ENCODE peak calls at places on chromosomes 5 and 9, in eight cellular contexts. One of them, this sample, is unnamed.

GRCh38 chr9:109652971-109653370 is 127.0 kb upstream of the PALM2AKAP2 start:
- DNase-seq in mucosa of descending colon: no peak
- DNase-seq in A549: peak; percentile 30
- DNase-seq in heart right ventricle: peak; percentile 17
- DNase-seq in K562: no peak
- DNase-seq in GM23338: peak; percentile 53
- DNase-seq in hepatocyte: peak; percentile 56
- DNase-seq in left ventricle myocardium inferior: no peak
- DNase-seq in this sample: no peak

GRCh38 chr9:14179449-14179848 is 134.5 kb downstream of the NFIB start:
- DNase-seq in GM23338: no peak
- DNase-seq in K562: no peak
- DNase-seq in left ventricle myocardium inferior: no peak
- DNase-seq in mucosa of descending colon: no peak
- DNase-seq in hepatocyte: no peak
- DNase-seq in heart right ventricle: no peak
- DNase-seq in A549: no peak
- DNase-seq in this sample: no peak

GRCh38 chr5:14489643-14490042 is 91.9 kb upstream of the OTULINL start:
- DNase-seq in heart right ventricle: no peak
- DNase-seq in GM23338: no peak
- DNase-seq in hepatocyte: no peak
- DNase-seq in mucosa of descending colon: no peak
- DNase-seq in left ventricle myocardium inferior: no peak
- DNase-seq in K562: no peak
- DNase-seq in A549: no peak
- DNase-seq in this sample: no peak

GRCh38 chr5:77168187-77168883 is 42.1 kb upstream of the PDE8B start:
- DNase-seq in GM23338: no peak
- DNase-seq in hepatocyte: peak; percentile 12
- DNase-seq in K562: no peak
- DNase-seq in heart right ventricle: peak; percentile 64
- DNase-seq in A549: peak; percentile 50
- DNase-seq in left ventricle myocardium inferior: peak; percentile 72
- DNase-seq in mucosa of descending colon: peak; percentile 51
- DNase-seq in this sample: peak; percentile 74

GRCh38 chr9:129776566-129776937 is 23.7 kb upstream of the PTGES start:
- DNase-seq in hepatocyte: no peak
- DNase-seq in mucosa of descending colon: no peak
- DNase-seq in heart right ventricle: no peak
- DNase-seq in K562: no peak
- DNase-seq in left ventricle myocardium inferior: peak; percentile 26
- DNase-seq in A549: no peak
- DNase-seq in GM23338: no peak
- DNase-seq in this sample: no peak

GRCh38 chr5:125492977-125493376 is 746.5 kb upstream of the ZNF608 start:
- DNase-seq in A549: no peak
- DNase-seq in mucosa of descending colon: no peak
- DNase-seq in left ventricle myocardium inferior: no peak
- DNase-seq in GM23338: no peak
- DNase-seq in K562: no peak
- DNase-seq in hepatocyte: no peak
- DNase-seq in heart right ventricle: no peak
- DNase-seq in this sample: no peak

GRCh38 chr5:124154714-124155113 is 591.7 kb downstream of the ZNF608 start:
- DNase-seq in heart right ventricle: no peak
- DNase-seq in mucosa of descending colon: no peak
- DNase-seq in hepatocyte: no peak
- DNase-seq in GM23338: peak; percentile 7
- DNase-seq in A549: no peak
- DNase-seq in K562: no peak
- DNase-seq in left ventricle myocardium inferior: no peak
- DNase-seq in this sample: no peak

GRCh38 chr5:37668524-37669047 is 171.3 kb downstream of the GDNF start:
- DNase-seq in K562: peak; percentile 78
- DNase-seq in A549: peak; percentile 64
- DNase-seq in mucosa of descending colon: no peak
- DNase-seq in hepatocyte: peak; percentile 88
- DNase-seq in left ventricle myocardium inferior: no peak
- DNase-seq in heart right ventricle: peak; percentile 54
- DNase-seq in GM23338: peak; percentile 13
- DNase-seq in this sample: peak; percentile 75

GRCh38 chr9:98740226-98740881 is 31.6 kb upstream of the GABBR2 start:
- DNase-seq in heart right ventricle: no peak
- DNase-seq in GM23338: no peak
- DNase-seq in hepatocyte: no peak
- DNase-seq in K562: no peak
- DNase-seq in left ventricle myocardium inferior: no peak
- DNase-seq in mucosa of descending colon: no peak
- DNase-seq in A549: no peak
- DNase-seq in this sample: no peak

GRCh38 chr5:58105836-58106235 is 354.1 kb downstream of the PLK2 start:
- DNase-seq in A549: no peak
- DNase-seq in hepatocyte: no peak
- DNase-seq in mucosa of descending colon: no peak
- DNase-seq in K562: no peak
- DNase-seq in left ventricle myocardium inferior: no peak
- DNase-seq in heart right ventricle: no peak
- DNase-seq in GM23338: no peak
- DNase-seq in this sample: no peak

GRCh38 chr5:10541247-10541646 is 22.6 kb upstream of the ANKRD33B start:
- DNase-seq in left ventricle myocardium inferior: no peak
- DNase-seq in GM23338: no peak
- DNase-seq in A549: no peak
- DNase-seq in mucosa of descending colon: no peak
- DNase-seq in heart right ventricle: no peak
- DNase-seq in hepatocyte: no peak
- DNase-seq in K562: no peak
- DNase-seq in this sample: no peak

GRCh38 chr5:132483101-132483500 is 7.5 kb downstream of the IRF1 start:
- DNase-seq in GM23338: no peak
- DNase-seq in K562: no peak
- DNase-seq in heart right ventricle: no peak
- DNase-seq in A549: no peak
- DNase-seq in mucosa of descending colon: no peak
- DNase-seq in hepatocyte: no peak
- DNase-seq in left ventricle myocardium inferior: no peak
- DNase-seq in this sample: no peak

GRCh38 chr5:37112383-37112991 is 136.7 kb downstream of the CPLANE1 start:
- DNase-seq in hepatocyte: no peak
- DNase-seq in GM23338: no peak
- DNase-seq in left ventricle myocardium inferior: no peak
- DNase-seq in K562: no peak
- DNase-seq in A549: no peak
- DNase-seq in mucosa of descending colon: no peak
- DNase-seq in heart right ventricle: no peak
- DNase-seq in this sample: no peak

GRCh38 chr5:138339464-138339863 is 1.4 kb downstream of the FAM53C start:
- DNase-seq in hepatocyte: no peak
- DNase-seq in mucosa of descending colon: no peak
- DNase-seq in left ventricle myocardium inferior: no peak
- DNase-seq in GM23338: no peak
- DNase-seq in heart right ventricle: no peak
- DNase-seq in A549: no peak
- DNase-seq in K562: no peak
- DNase-seq in this sample: no peak

GRCh38 chr9:102225806-102226441 is 487.5 kb upstream of the GRIN3A start:
- DNase-seq in mucosa of descending colon: no peak
- DNase-seq in A549: no peak
- DNase-seq in hepatocyte: no peak
- DNase-seq in K562: no peak
- DNase-seq in left ventricle myocardium inferior: no peak
- DNase-seq in heart right ventricle: no peak
- DNase-seq in GM23338: no peak
- DNase-seq in this sample: no peak

GRCh38 chr5:102760815-102761214 is 5.7 kb downstream of the PAM start:
- DNase-seq in left ventricle myocardium inferior: no peak
- DNase-seq in mucosa of descending colon: no peak
- DNase-seq in GM23338: no peak
- DNase-seq in hepatocyte: no peak
- DNase-seq in A549: no peak
- DNase-seq in heart right ventricle: no peak
- DNase-seq in K562: no peak
- DNase-seq in this sample: no peak

GRCh38 chr9:129685220-129685932 is 19.9 kb downstream of the PRRX2 start:
- DNase-seq in A549: peak; percentile 84
- DNase-seq in mucosa of descending colon: no peak
- DNase-seq in GM23338: no peak
- DNase-seq in left ventricle myocardium inferior: no peak
- DNase-seq in heart right ventricle: no peak
- DNase-seq in hepatocyte: no peak
- DNase-seq in K562: no peak
- DNase-seq in this sample: no peak

GRCh38 chr9:136712690-136713554 is 550 bp downstream of the DIPK1B start:
- DNase-seq in mucosa of descending colon: no peak
- DNase-seq in hepatocyte: peak; percentile 10
- DNase-seq in heart right ventricle: no peak
- DNase-seq in A549: no peak
- DNase-seq in left ventricle myocardium inferior: no peak
- DNase-seq in GM23338: no peak
- DNase-seq in K562: no peak
- DNase-seq in this sample: no peak

GRCh38 chr9:136711751-136712689 is at the start of gene DIPK1B:
- DNase-seq in K562: peak; percentile 65
- DNase-seq in heart right ventricle: no peak
- DNase-seq in GM23338: peak; percentile 79
- DNase-seq in A549: no peak
- DNase-seq in left ventricle myocardium inferior: no peak
- DNase-seq in hepatocyte: peak; percentile 75
- DNase-seq in mucosa of descending colon: no peak
- DNase-seq in this sample: no peak

GRCh38 chr9:136714096-136714875 is 1.9 kb downstream of the DIPK1B start:
- DNase-seq in mucosa of descending colon: no peak
- DNase-seq in heart right ventricle: peak; percentile 60
- DNase-seq in A549: no peak
- DNase-seq in K562: no peak
- DNase-seq in GM23338: no peak
- DNase-seq in hepatocyte: no peak
- DNase-seq in left ventricle myocardium inferior: peak; percentile 68
- DNase-seq in this sample: no peak

GRCh38 chr9:136714876-136715239 is 2.5 kb downstream of the DIPK1B start:
- DNase-seq in GM23338: no peak
- DNase-seq in hepatocyte: no peak
- DNase-seq in heart right ventricle: no peak
- DNase-seq in A549: no peak
- DNase-seq in K562: no peak
- DNase-seq in left ventricle myocardium inferior: no peak
- DNase-seq in mucosa of descending colon: no peak
- DNase-seq in this sample: no peak

GRCh38 chr9:136713555-136713949 is 1.2 kb downstream of the DIPK1B start:
- DNase-seq in heart right ventricle: no peak
- DNase-seq in mucosa of descending colon: no peak
- DNase-seq in A549: no peak
- DNase-seq in left ventricle myocardium inferior: no peak
- DNase-seq in hepatocyte: no peak
- DNase-seq in GM23338: no peak
- DNase-seq in K562: no peak
- DNase-seq in this sample: no peak
- H3K4me3 ChIP-seq in heart right ventricle: peak overlapping the region; percentile 54
- H3K4me3 ChIP-seq in mucosa of descending colon: no peak overlapping the region
- H3K4me3 ChIP-seq in A549: peak overlapping the region; percentile 66
- H3K4me3 ChIP-seq in left ventricle myocardium inferior: peak overlapping the region; percentile 81
- H3K4me3 ChIP-seq in hepatocyte: peak overlapping the region; percentile 91
- H3K4me3 ChIP-seq in GM23338: peak overlapping the region; percentile 75
- H3K4me3 ChIP-seq in K562: peak overlapping the region; percentile 63
- H3K4me3 ChIP-seq in this sample: peak overlapping the region; percentile 76

DNA sequence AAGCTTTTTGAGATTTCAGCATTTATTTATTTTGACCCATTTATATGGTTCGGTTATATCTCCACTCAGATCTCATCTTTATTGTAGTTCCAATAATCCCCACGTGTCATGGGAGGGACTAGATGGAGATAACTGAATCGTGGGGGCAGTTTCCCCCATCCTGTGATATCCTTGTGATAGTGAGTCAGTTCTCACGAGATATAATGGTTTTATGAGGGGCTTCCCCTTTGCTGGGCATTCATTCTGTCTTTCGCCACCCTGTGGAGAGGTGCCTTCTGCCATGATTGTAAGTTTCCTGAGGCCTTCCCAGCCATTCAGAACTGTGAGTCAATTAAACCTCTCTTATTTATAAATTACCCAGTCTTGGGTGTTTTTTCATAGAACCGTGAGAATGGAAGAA is 96.5 kb upstream of the PCSK1 start:
- DNase-seq in K562: no peak
- DNase-seq in hepatocyte: no peak
- DNase-seq in GM23338: no peak
- DNase-seq in left ventricle myocardium inferior: no peak
- DNase-seq in A549: no peak
- DNase-seq in mucosa of descending colon: no peak
- DNase-seq in heart right ventricle: no peak
- DNase-seq in this sample: no peak
- H3K4me1 ChIP-seq in K562: no peaks in the 10 kb centered on the region
- H3K4me1 ChIP-seq in hepatocyte: no peaks in the 10 kb centered on the region
- H3K4me1 ChIP-seq in GM23338: no peaks in the 10 kb centered on the region
- H3K4me1 ChIP-seq in left ventricle myocardium inferior: peaks cover 9% of the 10 kb centered on the region
- H3K4me1 ChIP-seq in A549: peaks cover 17% of the 10 kb centered on the region
- H3K4me1 ChIP-seq in mucosa of descending colon: no peaks in the 10 kb centered on the region
- H3K4me1 ChIP-seq in heart right ventricle: peaks cover 4% of the 10 kb centered on the region
- H3K4me1 ChIP-seq in this sample: no peaks in the 10 kb centered on the region

GRCh38 chr5:159642379-159642778 is 273.9 kb upstream of the ADRA1B start:
- DNase-seq in GM23338: no peak
- DNase-seq in mucosa of descending colon: no peak
- DNase-seq in left ventricle myocardium inferior: no peak
- DNase-seq in K562: no peak
- DNase-seq in A549: no peak
- DNase-seq in heart right ventricle: no peak
- DNase-seq in hepatocyte: no peak
- DNase-seq in this sample: no peak
- TF ChIP-seq CTCF in GM23338: no peak
- TF ChIP-seq CTCF in mucosa of descending colon: no peak
- TF ChIP-seq CTCF in left ventricle myocardium inferior: no peak
- TF ChIP-seq CTCF in K562: peak; percentile 30
- TF ChIP-seq CTCF in A549: no peak
- TF ChIP-seq CTCF in heart right ventricle: no peak
- TF ChIP-seq CTCF in hepatocyte: no peak
- TF ChIP-seq CTCF in this sample: no peak

GRCh38 chr9:122132539-122132938 is 27.0 kb downstream of the NDUFA8 start:
- DNase-seq in hepatocyte: no peak
- DNase-seq in left ventricle myocardium inferior: no peak
- DNase-seq in A549: no peak
- DNase-seq in K562: no peak
- DNase-seq in GM23338: no peak
- DNase-seq in mucosa of descending colon: no peak
- DNase-seq in heart right ventricle: no peak
- DNase-seq in this sample: no peak

GRCh38 chr9:122131401-122131921 is 28.1 kb downstream of the NDUFA8 start:
- DNase-seq in K562: no peak
- DNase-seq in A549: no peak
- DNase-seq in hepatocyte: peak; percentile 64
- DNase-seq in heart right ventricle: no peak
- DNase-seq in mucosa of descending colon: no peak
- DNase-seq in GM23338: peak; percentile 90
- DNase-seq in left ventricle myocardium inferior: peak; percentile 43
- DNase-seq in this sample: no peak

GRCh38 chr9:122128432-122129343 is 30.9 kb downstream of the NDUFA8 start:
- DNase-seq in mucosa of descending colon: no peak
- DNase-seq in heart right ventricle: peak; percentile 49
- DNase-seq in left ventricle myocardium inferior: peak; percentile 63
- DNase-seq in K562: no peak
- DNase-seq in hepatocyte: no peak
- DNase-seq in A549: no peak
- DNase-seq in GM23338: no peak
- DNase-seq in this sample: no peak

GRCh38 chr9:122129969-122130368 is 29.6 kb downstream of the NDUFA8 start:
- DNase-seq in heart right ventricle: no peak
- DNase-seq in hepatocyte: no peak
- DNase-seq in A549: no peak
- DNase-seq in mucosa of descending colon: no peak
- DNase-seq in left ventricle myocardium inferior: no peak
- DNase-seq in GM23338: no peak
- DNase-seq in K562: no peak
- DNase-seq in this sample: no peak

GRCh38 chr9:122130837-122131236 is 28.7 kb downstream of the NDUFA8 start:
- DNase-seq in A549: no peak
- DNase-seq in left ventricle myocardium inferior: no peak
- DNase-seq in K562: no peak
- DNase-seq in hepatocyte: no peak
- DNase-seq in heart right ventricle: no peak
- DNase-seq in mucosa of descending colon: no peak
- DNase-seq in GM23338: no peak
- DNase-seq in this sample: no peak
- H3K4me3 ChIP-seq in A549: no peak overlapping the region
- H3K4me3 ChIP-seq in left ventricle myocardium inferior: no peak overlapping the region
- H3K4me3 ChIP-seq in K562: no peak overlapping the region
- H3K4me3 ChIP-seq in hepatocyte: no peak overlapping the region
- H3K4me3 ChIP-seq in heart right ventricle: no peak overlapping the region
- H3K4me3 ChIP-seq in mucosa of descending colon: no peak overlapping the region
- H3K4me3 ChIP-seq in GM23338: no peak overlapping the region
- H3K4me3 ChIP-seq in this sample: no peak overlapping the region